ENCODE peak calls at places on chromosome 9, in eight cellular contexts. C is fibroblast of lung, P is brain microvascular endothelial cell, H is kidney, G is PC-3, N is fibroblast of mammary gland, Y is HL-60, O is thyroid gland. X is an unnamed sample.

GRCh38 chr9:33116855-33117254 is 40.4 kb upstream of the SMU1 start:
- DNase-seq in P (no peak), G (no peak), Y (peak; percentile 21), H (no peak), C (peak; percentile 70), N (no peak), O (no peak), X (no peak)

GRCh38 chr9:75148551-75148950 is 60.2 kb downstream of the OSTF1 start:
- DNase-seq in H (no peak), N (peak; percentile 75), G (peak; percentile 12), O (no peak), P (peak; percentile 93), C (peak; percentile 96), Y (peak; percentile 6), X (peak; percentile 96)

GRCh38 chr9:94167055-94167346 is 82.7 kb downstream of the PTPDC1 start:
- DNase-seq in G (no peak), C (no peak), O (no peak), P (no peak), Y (no peak), N (no peak), H (no peak), X (no peak)

GRCh38 chr9:90578116-90578815 is 64.4 kb downstream of the DIRAS2 start:
- DNase-seq in H (no peak), Y (no peak), G (no peak), O (no peak), C (no peak), P (no peak), N (no peak), X (no peak)

GRCh38 chr9:131443648-131444047 is 49.8 kb downstream of the PRRC2B start:
- DNase-seq in H (no peak), Y (no peak), C (no peak), G (no peak), O (no peak), N (no peak), P (no peak), X (no peak)

GRCh38 chr9:26260238-26260637 is 582.0 kb upstream of the TUSC1 start:
- DNase-seq in H (no peak), C (peak; percentile 63), N (no peak), Y (no peak), O (no peak), G (peak; percentile 92), P (peak; percentile 24), X (peak; percentile 32)

GRCh38 chr9:18371621-18372020 is 102.3 kb upstream of the ADAMTSL1 start:
- DNase-seq in G (no peak), N (no peak), P (no peak), O (no peak), C (no peak), H (no peak), Y (no peak), X (no peak)

GRCh38 chr9:90915693-90916092 is 114.1 kb downstream of the SYK start:
- DNase-seq in Y (peak; percentile 58), O (peak; percentile 67), P (peak; percentile 44), G (peak; percentile 33), C (no peak), N (peak; percentile 40), H (no peak), X (peak; percentile 32)

GRCh38 chr9:20405086-20405485 is 217.2 kb downstream of the MLLT3 start:
- DNase-seq in O (no peak), H (no peak), Y (no peak), G (no peak), P (no peak), N (peak; percentile 28), C (peak; percentile 14), X (no peak)

DNA sequence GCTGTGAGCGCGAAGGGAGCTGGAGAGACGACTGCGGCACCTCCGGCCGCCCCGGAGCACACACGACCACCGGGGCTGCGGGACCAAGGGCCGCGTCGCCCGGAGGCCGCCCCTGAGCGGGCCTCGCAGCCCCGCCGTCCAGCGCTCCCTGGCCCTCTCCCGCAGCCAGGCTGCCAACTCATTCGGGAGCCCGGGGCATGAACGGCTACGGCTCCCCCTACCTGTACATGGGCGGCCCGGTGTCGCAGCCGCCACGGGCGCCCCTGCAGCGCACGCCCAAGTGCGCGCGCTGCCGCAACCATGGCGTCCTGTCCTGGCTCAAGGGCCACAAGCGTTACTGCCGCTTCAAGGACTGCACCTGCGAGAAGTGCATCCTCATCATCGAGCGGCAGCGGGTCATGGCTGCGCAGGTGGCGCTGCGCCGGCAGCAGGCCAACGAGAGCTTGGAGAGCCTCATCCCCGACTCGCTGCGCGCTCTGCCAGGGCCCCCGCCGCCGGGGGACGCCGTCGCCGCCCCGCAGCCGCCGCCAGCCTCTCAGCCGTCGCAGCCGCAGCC is 428 bp downstream of the DMRT3 start:
- DNase-seq in N (no peak), C (no peak), H (no peak), O (peak; percentile 44), G (peak; percentile 11), P (no peak), Y (no peak), X (no peak)
- H3K4me3 ChIP-seq in N (no peak overlapping the region), C (no peak overlapping the region), H (no peak overlapping the region), O (no peak overlapping the region), G (peak overlapping the region; percentile 51), P (no peak overlapping the region), Y (peak overlapping the region; percentile 23), X (no peak overlapping the region)

DNA sequence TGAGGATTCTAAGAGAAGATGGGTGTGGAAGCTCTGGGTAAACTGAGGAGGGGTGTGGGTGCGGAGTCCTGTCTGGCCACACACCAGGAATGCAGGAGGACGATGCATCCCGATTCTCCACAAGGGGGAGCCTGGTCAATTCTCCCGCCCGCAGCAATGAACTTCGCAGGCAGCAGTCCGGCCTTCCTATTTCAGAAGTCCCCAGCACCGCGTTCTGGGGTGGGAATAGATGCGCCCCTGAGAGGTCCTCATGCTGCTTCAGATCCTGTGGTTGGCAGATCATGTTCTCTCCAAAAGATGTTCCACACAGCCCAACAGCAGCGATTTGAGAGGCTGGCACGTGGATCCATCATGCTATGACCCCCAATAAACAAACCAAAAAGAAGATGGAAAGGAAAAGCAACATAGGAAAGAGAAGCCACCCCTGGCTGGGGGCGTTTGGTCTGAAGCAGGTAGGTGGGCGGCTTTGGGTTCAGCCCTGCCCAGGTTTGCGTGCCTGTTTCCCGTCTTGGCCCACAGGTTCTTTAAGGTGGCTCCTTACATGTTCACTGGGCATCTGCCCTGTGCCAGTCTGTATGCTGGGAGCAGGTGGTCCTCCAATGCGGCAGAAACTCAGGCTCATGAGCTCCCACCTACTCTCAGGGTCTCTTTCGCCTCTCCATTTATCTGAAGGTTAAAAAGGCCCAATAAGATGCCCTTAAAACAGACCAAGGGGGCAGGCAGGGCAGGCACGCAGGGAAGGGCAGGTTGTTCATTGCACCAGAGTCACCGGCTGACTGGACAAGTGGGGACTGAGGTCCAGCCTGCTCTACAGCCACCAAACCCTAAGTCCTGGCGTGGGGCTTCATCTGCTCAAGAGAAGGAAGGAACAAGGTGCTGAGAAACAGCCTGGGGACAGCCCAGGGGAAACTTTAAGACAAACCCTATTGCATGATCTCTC is 171.6 kb downstream of the PAX5 start:
- DNase-seq in P (peak; percentile 42), N (peak; percentile 33), G (peak; percentile 41), Y (peak; percentile 28), C (peak; percentile 39), O (peak; percentile 21), H (peak; percentile 71), X (peak; percentile 27)
- TF ChIP-seq CTCF in P (peak; percentile 87), N (peak; percentile 68), G (peak; percentile 67), Y (peak; percentile 55), C (peak; percentile 65), O (no peak), H (peak; percentile 41), X (peak; percentile 86)

GRCh38 chr9:134377143-134377484 is 50.9 kb downstream of the RXRA start:
- DNase-seq in G (no peak), Y (no peak), O (no peak), N (no peak), H (no peak), C (no peak), P (no peak), X (no peak)

GRCh38 chr9:134379774-134380431 is 53.6 kb downstream of the RXRA start:
- DNase-seq in N (peak; percentile 20), O (no peak), C (peak; percentile 67), Y (no peak), G (peak; percentile 83), P (peak; percentile 20), H (no peak), X (peak; percentile 58)

GRCh38 chr9:134381262-134381661 is 55.0 kb downstream of the RXRA start:
- DNase-seq in G (no peak), C (no peak), H (no peak), O (no peak), N (no peak), Y (no peak), P (no peak), X (no peak)

GRCh38 chr9:134377976-134378375 is 51.7 kb downstream of the RXRA start:
- DNase-seq in H (peak; percentile 92), N (no peak), G (peak; percentile 75), P (no peak), O (peak; percentile 57), Y (no peak), C (no peak), X (no peak)

GRCh38 chr9:134378901-134379338 is 52.7 kb downstream of the RXRA start:
- DNase-seq in O (no peak), N (peak; percentile 31), C (peak; percentile 61), Y (no peak), H (no peak), P (peak; percentile 30), G (peak; percentile 79), X (peak; percentile 76)
- H3K4me3 ChIP-seq in O (no peak overlapping the region), N (no peak overlapping the region), C (no peak overlapping the region), Y (no peak overlapping the region), H (no peak overlapping the region), P (no peak overlapping the region), G (peak overlapping the region; percentile 30), X (no peak overlapping the region)

DNA sequence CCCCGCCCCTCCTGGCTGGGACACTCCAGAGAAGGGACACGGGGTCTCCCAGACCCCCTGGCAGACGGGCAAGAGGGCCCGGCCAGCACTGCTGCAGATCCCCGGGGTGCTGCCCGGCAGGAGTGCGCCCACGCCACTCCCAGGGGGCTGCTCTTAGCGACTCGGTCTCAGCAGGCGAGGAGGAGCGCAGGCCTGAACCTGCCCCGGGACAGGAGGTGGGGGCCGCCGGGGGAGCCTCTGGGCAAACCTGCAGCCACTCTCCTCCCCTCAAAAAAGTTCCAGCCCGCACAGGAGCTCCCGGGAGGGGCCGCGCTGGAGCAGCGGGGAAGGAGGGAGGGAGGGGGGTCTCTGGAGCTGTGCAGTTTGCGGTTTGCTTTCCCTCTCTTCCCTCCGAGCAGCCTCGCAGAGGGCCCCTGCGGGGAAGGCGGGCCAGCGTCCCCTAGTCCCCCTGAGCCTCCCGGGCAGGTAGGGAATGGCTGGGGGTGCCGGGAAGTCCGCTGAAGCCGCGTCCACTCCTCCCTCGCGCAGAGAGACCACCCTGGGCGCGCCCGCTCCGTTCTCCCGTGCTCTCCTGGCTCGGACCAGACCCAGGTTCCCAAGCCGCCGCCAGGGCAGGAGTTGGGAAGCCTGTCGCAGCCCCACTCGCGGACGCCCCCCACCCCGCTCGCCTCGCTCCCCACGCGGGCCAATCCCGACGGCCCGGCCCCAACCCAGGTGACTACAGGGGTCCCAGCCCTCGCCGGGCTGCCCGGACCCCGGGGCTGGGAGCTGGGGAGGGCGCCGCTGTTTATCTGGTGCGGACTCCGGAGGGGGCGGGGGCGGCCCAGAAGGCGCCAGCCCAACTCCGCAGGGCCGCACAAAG is 44.2 kb downstream of the NACC2 start:
- DNase-seq in O (no peak), G (no peak), N (no peak), C (peak; percentile 26), Y (no peak), P (no peak), H (peak; percentile 76), X (peak; percentile 30)
- TF ChIP-seq CTCF in O (no peak), G (no peak), N (no peak), C (no peak), Y (no peak), P (no peak), H (no peak), X (no peak)

GRCh38 chr9:137294684-137295312 is 7.3 kb downstream of the NRARP start:
- DNase-seq in P (no peak), N (peak; percentile 33), C (peak; percentile 38), H (peak; percentile 76), Y (no peak), G (peak; percentile 8), O (peak; percentile 41), X (peak; percentile 35)
- H3K4me3 ChIP-seq in P (no peak overlapping the region), N (no peak overlapping the region), C (no peak overlapping the region), H (no peak overlapping the region), Y (no peak overlapping the region), G (no peak overlapping the region), O (no peak overlapping the region), X (no peak overlapping the region)

GRCh38 chr9:105188746-105189145 is 55.7 kb upstream of the SLC44A1 start:
- DNase-seq in C (no peak), G (peak; percentile 12), P (no peak), O (no peak), Y (peak; percentile 14), N (no peak), H (no peak), X (no peak)
- TF ChIP-seq CTCF in C (no peak), G (peak; percentile 32), P (no peak), O (no peak), Y (no peak), N (no peak), H (no peak), X (no peak)